ENCODE peak calls at places on chromosomes 7 and 10, in nine cellular contexts. P, X, K, N, Q, J, V, Z and Y are unnamed samples.

GRCh38 chr10:73850863-73851461 is 23.4 kb downstream of the CAMK2G start:
- DNase-seq in P (no peak), X (peak; percentile 52), K (peak; percentile 59), N (peak; percentile 85), Q (peak; percentile 81), J (no peak), V (peak; percentile 73), Z (peak; percentile 51), Y (no peak)

GRCh38 chr10:70487824-70488223 is 9.3 kb downstream of the PALD1 start:
- DNase-seq in P (no peak), X (no peak), K (no peak), N (no peak), Q (no peak), J (no peak), V (no peak), Z (no peak), Y (no peak)

GRCh38 chr7:90708841-90709317 is 112.8 kb downstream of the CDK14 start:
- DNase-seq in P (peak; percentile 34), X (peak; percentile 90), K (peak; percentile 71), N (no peak), Q (peak; percentile 81), J (peak; percentile 79), V (no peak), Z (no peak), Y (peak; percentile 89)

GRCh38 chr10:108877130-108877529 is 1046.2 kb downstream of the XPNPEP1 start:
- DNase-seq in P (no peak), X (no peak), K (no peak), N (no peak), Q (no peak), J (no peak), V (no peak), Z (no peak), Y (no peak)

GRCh38 chr7:106717997-106718871 is 57.3 kb upstream of the CCDC71L start:
- DNase-seq in P (peak; percentile 43), X (peak; percentile 97), K (peak; percentile 97), N (peak; percentile 48), Q (peak; percentile 49), J (no peak), V (no peak), Z (peak; percentile 95), Y (peak; percentile 71)

GRCh38 chr7:116753130-116753529 is 81.1 kb downstream of the MET start:
- DNase-seq in P (no peak), X (no peak), K (no peak), N (no peak), Q (no peak), J (no peak), V (no peak), Z (no peak), Y (no peak)

GRCh38 chr7:155521743-155522398 is 24.5 kb downstream of the CNPY1 start:
- DNase-seq in P (no peak), X (no peak), K (no peak), N (no peak), Q (peak; percentile 27), J (no peak), V (no peak), Z (no peak), Y (no peak)

GRCh38 chr7:159191236-159191635 is 46.6 kb upstream of the VIPR2 start:
- DNase-seq in P (no peak), X (peak; percentile 42), K (no peak), N (no peak), Q (no peak), J (no peak), V (no peak), Z (no peak), Y (no peak)

GRCh38 chr10:80104066-80104926 is 25.8 kb downstream of the TMEM254 start:
- DNase-seq in P (no peak), X (no peak), K (no peak), N (no peak), Q (no peak), J (no peak), V (peak; percentile 57), Z (peak; percentile 74), Y (peak; percentile 65)

GRCh38 chr7:98286093-98286525 is 4.6 kb downstream of the BRI3 start:
- DNase-seq in P (peak; percentile 93), X (no peak), K (peak; percentile 70), N (peak; percentile 83), Q (no peak), J (peak; percentile 82), V (peak; percentile 93), Z (peak; percentile 24), Y (no peak)

GRCh38 chr10:97018251-97019212 is 167.2 kb downstream of the SLIT1 start:
- DNase-seq in P (no peak), X (no peak), K (no peak), N (no peak), Q (peak; percentile 35), J (no peak), V (no peak), Z (no peak), Y (no peak)

GRCh38 chr7:43849069-43849468 is 20.2 kb downstream of the MRPS24 start:
- DNase-seq in P (no peak), X (no peak), K (no peak), N (no peak), Q (no peak), J (no peak), V (no peak), Z (no peak), Y (no peak)

GRCh38 chr7:47624660-47625059 is 42.7 kb upstream of the TNS3 start:
- DNase-seq in P (no peak), X (no peak), K (no peak), N (no peak), Q (no peak), J (no peak), V (no peak), Z (no peak), Y (no peak)

GRCh38 chr7:45177801-45178200 is 20.2 kb downstream of the RAMP3 start:
- DNase-seq in P (no peak), X (no peak), K (no peak), N (no peak), Q (no peak), J (no peak), V (peak; percentile 46), Z (no peak), Y (no peak)

GRCh38 chr7:45180084-45180986 is 22.7 kb downstream of the RAMP3 start:
- DNase-seq in P (no peak), X (no peak), K (no peak), N (no peak), Q (peak; percentile 19), J (no peak), V (peak; percentile 27), Z (no peak), Y (no peak)

GRCh38 chr7:45176886-45177731 is 19.5 kb downstream of the RAMP3 start:
- DNase-seq in P (no peak), X (no peak), K (no peak), N (no peak), Q (peak; percentile 34), J (no peak), V (peak; percentile 46), Z (no peak), Y (no peak)

GRCh38 chr7:45179666-45180065 is 22.1 kb downstream of the RAMP3 start:
- DNase-seq in P (no peak), X (no peak), K (no peak), N (no peak), Q (peak; percentile 7), J (no peak), V (no peak), Z (no peak), Y (no peak)

DNA sequence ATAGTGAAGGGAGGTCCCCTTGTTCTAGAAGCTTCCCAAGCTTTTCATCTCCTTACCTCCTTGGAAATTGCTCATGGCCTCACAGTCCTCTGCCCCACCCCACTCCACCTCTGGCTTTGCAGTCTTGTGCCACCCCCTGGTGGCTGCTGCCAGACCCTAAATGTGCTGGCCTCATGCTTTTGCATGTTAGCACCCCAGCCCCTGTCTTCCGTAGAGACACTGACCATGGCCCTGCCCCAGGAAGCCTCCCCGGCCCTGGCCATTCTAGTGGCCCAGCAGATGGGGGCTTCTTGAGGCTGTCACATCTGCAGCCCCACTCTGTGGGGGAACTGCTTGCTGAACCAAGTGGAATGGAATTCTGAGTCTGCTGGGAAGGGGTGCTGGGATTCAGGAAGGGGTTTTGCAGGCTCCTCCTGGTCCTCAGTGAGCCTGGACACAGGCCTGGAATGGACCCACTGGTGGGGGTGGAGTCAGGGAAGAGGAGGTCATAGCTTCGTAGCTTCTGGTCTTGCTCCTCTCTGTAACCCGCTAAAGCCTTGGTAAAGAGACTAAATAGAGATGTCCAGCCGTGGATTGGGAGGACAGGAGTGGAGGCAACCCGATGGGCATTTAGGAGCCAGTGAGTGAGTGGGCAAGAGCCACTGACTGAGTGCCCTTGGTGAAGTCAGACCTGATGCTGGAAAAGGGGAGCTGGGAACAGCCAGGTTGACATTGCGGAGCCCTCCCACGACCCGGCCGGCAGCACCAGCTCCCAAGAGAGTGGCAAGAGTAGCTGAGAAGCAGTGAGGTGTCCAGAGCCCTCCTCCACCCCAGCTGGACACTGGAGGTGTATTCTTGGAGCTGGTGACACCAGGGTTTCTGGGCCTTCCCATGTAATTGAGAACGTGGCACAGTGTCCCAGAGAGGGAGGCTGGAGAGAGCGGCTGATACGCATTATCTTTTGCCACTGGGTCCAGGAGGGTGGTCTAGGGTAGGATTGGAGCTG is 20.9 kb downstream of the RAMP3 start:
- DNase-seq in P (no peak), X (no peak), K (peak; percentile 55), N (no peak), Q (peak; percentile 76), J (no peak), V (peak; percentile 33), Z (no peak), Y (peak; percentile 41)
- TF ChIP-seq CTCF in P (no peak), X (peak; percentile 31), K (peak; percentile 53), N (no peak), Q (peak; percentile 70), J (no peak), V (no peak), Z (peak; percentile 37), Y (peak; percentile 35)

GRCh38 chr10:75399461-75400162 is 2.0 kb downstream of the ZNF503 start:
- DNase-seq in P (peak; percentile 86), X (peak; percentile 60), K (peak; percentile 87), N (peak; percentile 84), Q (peak; percentile 91), J (peak; percentile 88), V (peak; percentile 92), Z (peak; percentile 65), Y (peak; percentile 71)
- H3K4me3 ChIP-seq in P (peak overlapping the region; percentile 29), X (peak overlapping the region; percentile 57), K (peak overlapping the region; percentile 95), N (peak overlapping the region; percentile 96), Q (no peak overlapping the region), J (peak overlapping the region; percentile 63), V (peak overlapping the region; percentile 90), Z (peak overlapping the region; percentile 96), Y (peak overlapping the region; percentile 66)

GRCh38 chr7:38889872-38890432 is 19.0 kb downstream of the VPS41 start:
- DNase-seq in P (no peak), X (no peak), K (no peak), N (no peak), Q (no peak), J (no peak), V (no peak), Z (no peak), Y (no peak)
- TF ChIP-seq CTCF in P (peak; percentile 5), X (no peak), K (no peak), N (no peak), Q (peak; percentile 68), J (no peak), V (peak; percentile 25), Z (no peak), Y (no peak)

DNA sequence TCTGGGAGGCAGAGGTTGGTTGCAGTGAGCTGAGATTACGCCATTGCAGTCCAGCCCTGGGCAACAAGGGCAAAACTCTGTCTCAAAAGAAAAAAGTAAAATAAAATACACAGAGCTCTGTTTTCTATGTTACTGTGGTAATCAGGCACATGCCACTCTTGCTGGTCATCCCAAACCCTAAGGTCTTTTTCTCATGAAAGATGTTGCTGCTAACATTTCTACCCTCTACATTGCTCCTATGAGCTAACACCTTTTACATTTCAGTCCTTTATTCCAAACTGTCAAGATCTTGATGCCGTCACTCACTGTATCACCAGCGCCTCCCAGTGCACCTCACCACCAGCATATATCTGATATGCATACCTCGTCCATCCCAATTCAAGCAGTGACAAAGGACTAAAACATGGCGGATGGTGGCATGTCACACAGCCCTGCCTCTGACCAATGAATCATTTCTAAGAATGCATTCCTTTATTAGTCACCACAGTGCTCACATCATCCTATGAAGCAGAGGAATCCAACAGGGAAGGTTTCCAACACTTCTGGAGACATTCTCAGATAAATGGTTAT is 4.3 kb downstream of the DAGLB start:
- DNase-seq in P (peak; percentile 66), X (no peak), K (no peak), N (no peak), Q (no peak), J (no peak), V (no peak), Z (peak; percentile 97), Y (no peak)
- H3K4me3 ChIP-seq in P (no peak overlapping the region), X (no peak overlapping the region), K (no peak overlapping the region), N (no peak overlapping the region), Q (no peak overlapping the region), J (no peak overlapping the region), V (no peak overlapping the region), Z (no peak overlapping the region), Y (no peak overlapping the region)